ENCODE peak calls at places on chromosomes 16 and 17, in seven cellular contexts. F is Caki2, I is amniotic stem cell, Q is tibial nerve, Z is adipocyte, M is A673, L is germinal center. Y is an unnamed sample.

GRCh38 chr17:76497979-76498885 is 3.0 kb downstream of the RHBDF2 start:
- DNase-seq in F (peak), I (peak), Q (peak), Z (peak), M (peak), L (no peak), Y (peak)

GRCh38 chr16:48123104-48123788 is 32.5 kb downstream of the ABCC12 start:
- DNase-seq in F (peak), I (peak), Q (no peak), Z (peak), M (peak), L (no peak), Y (no peak)

GRCh38 chr17:77741109-77741508 is 217.4 kb upstream of the TNRC6C start:
- DNase-seq in F (no peak), I (no peak), Q (peak), Z (no peak), M (peak), L (peak), Y (no peak)

GRCh38 chr16:46632778-46633733 is 11.9 kb upstream of the SHCBP1 start:
- DNase-seq in F (no peak), I (no peak), Q (no peak), Z (no peak), M (no peak), L (no peak), Y (no peak)

GRCh38 chr17:17667231-17667630 is 14.0 kb upstream of the RAI1 start:
- DNase-seq in F (no peak), I (no peak), Q (no peak), Z (no peak), M (no peak), L (no peak), Y (no peak)

GRCh38 chr17:10663231-10663630 is 6.1 kb upstream of the MYH3 start:
- DNase-seq in F (no peak), I (no peak), Q (no peak), Z (no peak), M (no peak), L (no peak), Y (no peak)

GRCh38 chr17:44677136-44677535 is 12.4 kb downstream of the CCDC43 start:
- DNase-seq in F (no peak), I (no peak), Q (no peak), Z (peak), M (no peak), L (no peak), Y (no peak)

GRCh38 chr17:67379251-67379630 is 2.2 kb downstream of the PITPNC1 start:
- DNase-seq in F (no peak), I (no peak), Q (no peak), Z (no peak), M (no peak), L (no peak), Y (no peak)

GRCh38 chr16:86343733-86344585 is 166.4 kb upstream of the FOXF1 start:
- DNase-seq in F (no peak), I (no peak), Q (no peak), Z (no peak), M (no peak), L (no peak), Y (no peak)

GRCh38 chr17:31915456-31916100 is 14.1 kb upstream of the UTP6 start:
- DNase-seq in F (no peak), I (no peak), Q (no peak), Z (no peak), M (no peak), L (no peak), Y (no peak)

GRCh38 chr16:497258-497657 is 30.3 kb upstream of the CAPN15 start:
- DNase-seq in F (no peak), I (no peak), Q (no peak), Z (no peak), M (no peak), L (no peak), Y (no peak)

GRCh38 chr16:16992986-16993783 is 477.6 kb downstream of the XYLT1 start:
- DNase-seq in F (no peak), I (no peak), Q (no peak), Z (no peak), M (no peak), L (no peak), Y (no peak)

GRCh38 chr17:33057564-33057963 is 65.9 kb downstream of the SPACA3 start:
- DNase-seq in F (no peak), I (no peak), Q (no peak), Z (no peak), M (no peak), L (no peak), Y (no peak)